ENCODE peak calls at places on chromosomes 12 and 14, in nine cellular contexts. One of them, this sample, is unnamed.

GRCh38 chr12:1737643-1738286 is 46.9 kb downstream of the ADIPOR2 start:
- DNase-seq in GDM1: no peak
- DNase-seq in AG04450: no peak
- DNase-seq in naive thymus-derived CD8-positive, alpha-beta T cell: no peak
- DNase-seq in T follicular helper cell: no peak
- DNase-seq in AG10803: no peak
- DNase-seq in islet precursor cell: no peak
- DNase-seq in kidney tubule cell: no peak
- DNase-seq in uterus: no peak
- DNase-seq in this sample: no peak

GRCh38 chr14:96246535-96246839 is 9.5 kb upstream of the BDKRB1 start:
- DNase-seq in GDM1: no peak
- DNase-seq in AG04450: peak; percentile 94
- DNase-seq in naive thymus-derived CD8-positive, alpha-beta T cell: no peak
- DNase-seq in T follicular helper cell: no peak
- DNase-seq in AG10803: peak; percentile 97
- DNase-seq in islet precursor cell: peak; percentile 86
- DNase-seq in kidney tubule cell: peak; percentile 84
- DNase-seq in uterus: no peak
- DNase-seq in this sample: no peak

GRCh38 chr14:95662376-95663186 is 23.6 kb upstream of the TCL1B start:
- DNase-seq in GDM1: no peak
- DNase-seq in AG04450: no peak
- DNase-seq in naive thymus-derived CD8-positive, alpha-beta T cell: no peak
- DNase-seq in T follicular helper cell: no peak
- DNase-seq in AG10803: peak; percentile 2
- DNase-seq in islet precursor cell: no peak
- DNase-seq in kidney tubule cell: peak; percentile 21
- DNase-seq in uterus: no peak
- DNase-seq in this sample: no peak

GRCh38 chr14:106210650-106211049 is 684.3 kb downstream of the TMEM121 start:
- DNase-seq in GDM1: peak; percentile 46
- DNase-seq in AG04450: no peak
- DNase-seq in naive thymus-derived CD8-positive, alpha-beta T cell: no peak
- DNase-seq in T follicular helper cell: no peak
- DNase-seq in AG10803: no peak
- DNase-seq in islet precursor cell: no peak
- DNase-seq in kidney tubule cell: no peak
- DNase-seq in uterus: no peak
- DNase-seq in this sample: no peak

GRCh38 chr12:14367097-14367661 is 1.7 kb downstream of the ATF7IP start:
- DNase-seq in GDM1: no peak
- DNase-seq in AG04450: no peak
- DNase-seq in naive thymus-derived CD8-positive, alpha-beta T cell: peak; percentile 60
- DNase-seq in T follicular helper cell: peak; percentile 13
- DNase-seq in AG10803: peak; percentile 54
- DNase-seq in islet precursor cell: no peak
- DNase-seq in kidney tubule cell: peak; percentile 47
- DNase-seq in uterus: no peak
- DNase-seq in this sample: no peak

GRCh38 chr12:1222858-1223644 is 232.0 kb downstream of the ERC1 start:
- DNase-seq in GDM1: no peak
- DNase-seq in AG04450: no peak
- DNase-seq in naive thymus-derived CD8-positive, alpha-beta T cell: no peak
- DNase-seq in T follicular helper cell: no peak
- DNase-seq in AG10803: no peak
- DNase-seq in islet precursor cell: no peak
- DNase-seq in kidney tubule cell: no peak
- DNase-seq in uterus: no peak
- DNase-seq in this sample: no peak

GRCh38 chr14:75647650-75648049 is 13.0 kb downstream of the ERG28 start:
- DNase-seq in GDM1: no peak
- DNase-seq in AG04450: no peak
- DNase-seq in naive thymus-derived CD8-positive, alpha-beta T cell: no peak
- DNase-seq in T follicular helper cell: no peak
- DNase-seq in AG10803: peak; percentile 26
- DNase-seq in islet precursor cell: no peak
- DNase-seq in kidney tubule cell: peak; percentile 16
- DNase-seq in uterus: no peak
- DNase-seq in this sample: no peak

GRCh38 chr14:29310757-29311156 is 544.2 kb downstream of the FOXG1 start:
- DNase-seq in GDM1: no peak
- DNase-seq in AG04450: no peak
- DNase-seq in naive thymus-derived CD8-positive, alpha-beta T cell: no peak
- DNase-seq in T follicular helper cell: no peak
- DNase-seq in AG10803: peak; percentile 54
- DNase-seq in islet precursor cell: no peak
- DNase-seq in kidney tubule cell: peak; percentile 67
- DNase-seq in uterus: no peak
- DNase-seq in this sample: no peak

GRCh38 chr12:115466076-115466475 is 782.1 kb upstream of the TBX3 start:
- DNase-seq in GDM1: no peak
- DNase-seq in AG04450: no peak
- DNase-seq in naive thymus-derived CD8-positive, alpha-beta T cell: no peak
- DNase-seq in T follicular helper cell: no peak
- DNase-seq in AG10803: peak; percentile 61
- DNase-seq in islet precursor cell: no peak
- DNase-seq in kidney tubule cell: no peak
- DNase-seq in uterus: no peak
- DNase-seq in this sample: no peak

GRCh38 chr14:81323621-81324400 is 76.3 kb downstream of the STON2 start:
- DNase-seq in GDM1: no peak
- DNase-seq in AG04450: no peak
- DNase-seq in naive thymus-derived CD8-positive, alpha-beta T cell: no peak
- DNase-seq in T follicular helper cell: no peak
- DNase-seq in AG10803: no peak
- DNase-seq in islet precursor cell: peak; percentile 97
- DNase-seq in kidney tubule cell: peak; percentile 86
- DNase-seq in uterus: no peak
- DNase-seq in this sample: peak; percentile 37

This sample was measured in lung.